ENCODE peak calls at places on chromosomes 1 and 21, in ten cellular contexts. T is RWPE1; W is nucleus accumbens; Y is dermis blood vessel endothelial cell; D is tibial artery; N is EH; G is T-helper 9 cell; J is GM13976; H is stimulated activated CD8-positive, alpha-beta memory T cell treated with anti-CD3 and anti-CD28 coated beads, Interleukin-4, amount 100 ng/mL, for 1 hour; K is fibroblast of pulmonary artery. U is an unnamed sample.

GRCh38 chr1:166032901-166033371 is 133.9 kb downstream of the FAM78B start:
- DNase-seq in T (no peak), W (peak), Y (no peak), D (no peak), N (no peak), G (no peak), J (no peak), H (no peak), K (no peak), U (no peak)

GRCh38 chr1:193083365-193084088 is 21.7 kb downstream of the GLRX2 start:
- DNase-seq in T (no peak), W (no peak), Y (no peak), D (no peak), N (no peak), G (no peak), J (peak), H (no peak), K (no peak), U (no peak)

GRCh38 chr1:54805981-54806381 is 4.9 kb upstream of the TTC22 start:
- DNase-seq in T (no peak), W (no peak), Y (no peak), D (no peak), N (no peak), G (no peak), J (no peak), H (no peak), K (no peak), U (no peak)

GRCh38 chr1:3015269-3015635 is 6.0 kb upstream of the ACTRT2 start:
- DNase-seq in T (no peak), W (no peak), Y (no peak), D (peak), N (no peak), G (no peak), J (no peak), H (no peak), K (no peak), U (no peak)

GRCh38 chr1:203320546-203321272 is 15.4 kb downstream of the BTG2 start:
- DNase-seq in T (no peak), W (no peak), Y (peak), D (peak), N (peak), G (peak), J (peak), H (no peak), K (peak), U (no peak)

GRCh38 chr21:46639489-46640386 is 4.3 kb downstream of the PRMT2 start:
- DNase-seq in T (no peak), W (no peak), Y (peak), D (no peak), N (peak), G (no peak), J (no peak), H (no peak), K (peak), U (peak)

GRCh38 chr1:226060976-226061792 is 1.3 kb upstream of the H3-3A start:
- DNase-seq in T (no peak), W (no peak), Y (peak), D (no peak), N (no peak), G (no peak), J (no peak), H (no peak), K (no peak), U (no peak)

GRCh38 chr1:61446531-61446991 is 278.4 kb downstream of the TM2D1 start:
- DNase-seq in T (no peak), W (no peak), Y (peak), D (no peak), N (no peak), G (no peak), J (no peak), H (no peak), K (peak), U (no peak)

GRCh38 chr1:41728403-41729202 is 190.1 kb downstream of the HIVEP3 start:
- DNase-seq in T (no peak), W (no peak), Y (no peak), D (no peak), N (no peak), G (no peak), J (peak), H (no peak), K (no peak), U (no peak)

GRCh38 chr1:179550753-179551682 is 24.7 kb downstream of the NPHS2 start:
- DNase-seq in T (peak), W (no peak), Y (peak), D (no peak), N (peak), G (no peak), J (no peak), H (no peak), K (peak), U (peak)

GRCh38 chr1:54362881-54363340 is 43.3 kb downstream of the SSBP3 start:
- DNase-seq in T (no peak), W (no peak), Y (no peak), D (no peak), N (peak), G (no peak), J (no peak), H (no peak), K (peak), U (no peak)

GRCh38 chr1:184028854-184029623 is 8.5 kb downstream of the COLGALT2 start:
- DNase-seq in T (no peak), W (peak), Y (no peak), D (no peak), N (no peak), G (no peak), J (no peak), H (no peak), K (no peak), U (no peak)

GRCh38 chr1:30274937-30275621 is 448.3 kb downstream of the MATN1 start:
- DNase-seq in T (no peak), W (no peak), Y (no peak), D (no peak), N (no peak), G (no peak), J (no peak), H (no peak), K (no peak), U (no peak)

GRCh38 chr1:152986578-152986977 is 2.7 kb downstream of the SPRR1A start:
- DNase-seq in T (no peak), W (no peak), Y (no peak), D (no peak), N (no peak), G (no peak), J (no peak), H (no peak), K (no peak), U (no peak)

GRCh38 chr1:238927899-238928298 is 458.5 kb upstream of the CHRM3 start:
- DNase-seq in T (no peak), W (no peak), Y (no peak), D (no peak), N (no peak), G (no peak), J (no peak), H (no peak), K (no peak), U (no peak)

GRCh38 chr1:24351247-24351646 is 32.1 kb downstream of the GRHL3 start:
- DNase-seq in T (no peak), W (no peak), Y (no peak), D (no peak), N (no peak), G (no peak), J (peak), H (no peak), K (no peak), U (no peak)

GRCh38 chr1:18932387-18932786 is 24.1 kb downstream of the IFFO2 start:
- DNase-seq in T (peak), W (no peak), Y (peak), D (no peak), N (peak), G (no peak), J (no peak), H (no peak), K (no peak), U (no peak)

GRCh38 chr1:12130466-12131130 is 36.2 kb upstream of the TNFRSF1B start:
- DNase-seq in T (no peak), W (no peak), Y (no peak), D (no peak), N (no peak), G (no peak), J (no peak), H (no peak), K (no peak), U (no peak)

GRCh38 chr1:209249785-209250441 is 333.6 kb upstream of the CAMK1G start:
- DNase-seq in T (no peak), W (no peak), Y (no peak), D (no peak), N (no peak), G (no peak), J (no peak), H (no peak), K (no peak), U (no peak)

GRCh38 chr1:230140221-230141001 is 73.4 kb downstream of the GALNT2 start:
- DNase-seq in T (no peak), W (no peak), Y (peak), D (no peak), N (peak), G (no peak), J (no peak), H (no peak), K (peak), U (no peak)

GRCh38 chr21:16002872-16003466 is 273.2 kb downstream of the USP25 start:
- DNase-seq in T (peak), W (no peak), Y (peak), D (no peak), N (peak), G (no peak), J (no peak), H (no peak), K (peak), U (peak)

GRCh38 chr1:228911225-228911624 is 175.9 kb downstream of the RHOU start:
- DNase-seq in T (no peak), W (no peak), Y (no peak), D (no peak), N (no peak), G (no peak), J (no peak), H (no peak), K (no peak), U (no peak)

GRCh38 chr21:30962013-30962412 is 76.3 kb downstream of the KRTAP19-8 start:
- DNase-seq in T (no peak), W (no peak), Y (no peak), D (no peak), N (no peak), G (no peak), J (no peak), H (no peak), K (no peak), U (no peak)

GRCh38 chr1:74748962-74749361 is 16.0 kb downstream of the TYW3 start:
- DNase-seq in T (no peak), W (no peak), Y (no peak), D (no peak), N (no peak), G (no peak), J (peak), H (no peak), K (no peak), U (no peak)

GRCh38 chr1:151166506-151166956 is 587 bp downstream of the SCNM1 start:
- DNase-seq in T (peak), W (no peak), Y (peak), D (no peak), N (peak), G (no peak), J (no peak), H (no peak), K (peak), U (no peak)

GRCh38 chr1:43312212-43312623 is 11.4 kb downstream of the TIE1 start:
- DNase-seq in T (no peak), W (no peak), Y (no peak), D (peak), N (no peak), G (no peak), J (no peak), H (no peak), K (no peak), U (no peak)

GRCh38 chr21:31606081-31606874 is 53.2 kb upstream of the SOD1 start:
- DNase-seq in T (peak), W (no peak), Y (no peak), D (no peak), N (no peak), G (no peak), J (no peak), H (no peak), K (no peak), U (no peak)

U was measured in HTR-8/SVneo.